ENCODE peak calls at places on chromosomes 6 and 20, in seven cellular contexts. N, B, E, P, Q, I and X are unnamed samples.

GRCh38 chr6:111534366-111534765 is 51.3 kb upstream of the REV3L start:
- DNase-seq in E (peak; percentile 32), N (peak; percentile 25), I (no peak), B (peak; percentile 83), P (no peak), Q (no peak), X (peak; percentile 49)

GRCh38 chr20:36317675-36318074 is 11.5 kb downstream of the DLGAP4 start:
- DNase-seq in Q (no peak), I (no peak), E (no peak), B (no peak), N (no peak), P (no peak), X (no peak)

GRCh38 chr20:62352402-62353288 is 14.5 kb downstream of the LAMA5 start:
- DNase-seq in P (no peak), N (no peak), B (no peak), I (peak; percentile 97), Q (no peak), E (peak; percentile 86), X (no peak)

GRCh38 chr6:17233531-17233930 is 47.6 kb upstream of the RBM24 start:
- DNase-seq in P (no peak), I (no peak), E (peak; percentile 67), Q (no peak), B (no peak), N (no peak), X (no peak)

GRCh38 chr6:159068904-159069578 is 24.2 kb upstream of the TAGAP start:
- DNase-seq in I (no peak), Q (no peak), N (no peak), P (no peak), E (no peak), B (no peak), X (no peak)

GRCh38 chr20:39823239-39823638 is 861.1 kb downstream of the DHX35 start:
- DNase-seq in B (no peak), N (no peak), P (peak; percentile 14), E (no peak), I (no peak), Q (peak; percentile 93), X (no peak)

GRCh38 chr20:1469925-1470571 is 3.4 kb upstream of the NSFL1C start:
- DNase-seq in I (peak; percentile 90), N (no peak), B (peak; percentile 87), E (peak; percentile 89), Q (peak; percentile 99), P (peak; percentile 92), X (peak; percentile 92)

GRCh38 chr6:53179961-53180651 is 31.5 kb upstream of the GCM1 start:
- DNase-seq in Q (no peak), B (peak; percentile 59), E (peak; percentile 8), I (peak; percentile 65), N (no peak), P (no peak), X (peak; percentile 27)

GRCh38 chr20:50415031-50415515 is 95.1 kb upstream of the PTPN1 start:
- DNase-seq in I (no peak), Q (no peak), P (no peak), N (no peak), B (no peak), E (no peak), X (peak; percentile 78)

GRCh38 chr20:22523499-22524392 is 60.6 kb downstream of the FOXA2 start:
- DNase-seq in N (no peak), P (no peak), B (peak; percentile 40), Q (no peak), I (no peak), E (no peak), X (no peak)

GRCh38 chr6:83310046-83310445 is 116.9 kb downstream of the RWDD2A start:
- DNase-seq in P (no peak), Q (no peak), I (no peak), B (no peak), E (no peak), N (no peak), X (no peak)

GRCh38 chr6:138815221-138815620 is 19.3 kb downstream of the ECT2L start:
- DNase-seq in N (no peak), B (no peak), I (no peak), P (no peak), Q (no peak), E (no peak), X (no peak)

DNA sequence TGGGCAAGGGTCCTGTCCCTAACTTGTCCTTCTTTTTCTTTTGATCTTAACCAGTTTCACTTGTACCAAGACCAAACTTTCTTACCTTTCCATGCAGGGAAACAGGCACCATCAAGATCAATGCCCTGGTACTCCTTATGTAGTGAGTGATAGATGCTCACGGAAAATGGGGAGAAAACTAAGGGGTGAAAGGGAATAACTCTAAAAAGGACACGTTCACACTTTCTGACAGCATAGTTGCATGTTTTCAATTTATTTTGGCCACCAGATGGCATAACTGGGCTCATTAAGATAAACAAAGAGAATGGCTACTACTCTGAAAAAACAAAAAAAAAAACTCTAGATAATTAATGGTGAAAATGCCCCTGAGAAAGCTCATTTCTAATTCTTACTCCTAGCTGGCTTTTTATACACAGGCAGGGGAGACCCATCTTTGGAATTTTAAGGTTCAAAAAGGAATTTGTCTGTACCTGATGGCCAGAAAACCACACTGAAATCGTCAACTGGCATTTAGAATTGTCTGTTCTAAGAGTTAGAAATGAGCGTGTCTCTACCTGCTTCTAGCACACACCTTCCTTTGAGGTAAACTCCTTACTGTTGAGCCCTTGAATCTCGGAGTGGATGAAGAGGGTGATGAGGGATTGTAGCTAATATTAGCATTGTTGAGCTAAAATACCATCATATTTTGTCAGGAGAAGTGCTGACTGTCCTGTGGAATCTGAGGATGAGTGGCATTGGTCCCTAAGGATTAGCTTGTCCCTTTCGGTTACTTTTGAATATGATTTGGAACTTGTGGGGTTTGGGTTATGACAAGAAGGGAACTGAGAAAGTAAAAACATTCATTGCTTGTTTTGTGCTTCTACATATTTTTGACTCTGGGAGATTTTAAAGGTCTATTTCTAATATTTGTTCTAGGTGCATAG is 62.2 kb upstream of the DDR1 start:
- DNase-seq in N (no peak), I (no peak), Q (peak; percentile 51), P (no peak), E (peak; percentile 39), B (no peak), X (peak; percentile 50)
- TF ChIP-seq CTCF in N (peak; percentile 11), I (peak; percentile 40), Q (peak; percentile 57), P (peak; percentile 36), E (peak; percentile 62), B (peak; percentile 59), X (peak; percentile 71)

GRCh38 chr6:163564536-163564935 is 150.0 kb downstream of the QKI start:
- DNase-seq in N (no peak), B (no peak), Q (no peak), E (no peak), I (no peak), P (no peak), X (no peak)

GRCh38 chr6:163566056-163566455 is 151.5 kb downstream of the QKI start:
- DNase-seq in N (no peak), P (no peak), I (no peak), Q (no peak), B (no peak), E (no peak), X (no peak)

GRCh38 chr6:163563303-163563702 is 148.8 kb downstream of the QKI start:
- DNase-seq in B (no peak), N (no peak), P (no peak), E (no peak), I (no peak), Q (no peak), X (no peak)

GRCh38 chr6:163568275-163568674 is 153.8 kb downstream of the QKI start:
- DNase-seq in Q (no peak), N (no peak), B (no peak), E (no peak), I (no peak), P (no peak), X (no peak)

DNA sequence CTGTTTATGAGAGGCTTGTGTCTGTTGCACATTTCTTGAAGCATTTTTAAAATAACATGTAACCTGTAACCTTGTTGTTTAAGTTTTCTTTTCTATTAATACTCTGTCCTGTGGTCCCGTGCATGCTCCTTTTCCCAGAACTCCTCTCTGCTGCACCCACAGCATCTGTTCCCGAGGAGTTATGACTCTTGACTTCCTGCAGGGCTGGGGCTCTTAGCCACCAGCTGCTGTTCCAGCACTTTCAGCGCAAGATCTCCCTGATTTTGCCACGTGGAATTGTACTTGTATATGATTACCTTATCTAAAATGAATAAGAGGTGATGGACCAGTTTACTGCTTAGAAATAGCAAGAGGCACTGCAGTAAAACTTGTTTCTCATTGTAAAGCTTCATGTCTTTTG is 150.6 kb downstream of the QKI start:
- DNase-seq in E (no peak), P (no peak), N (no peak), Q (no peak), I (no peak), B (no peak), X (no peak)
- TF ChIP-seq CTCF in E (no peak), P (no peak), N (no peak), Q (no peak), I (no peak), B (no peak), X (no peak)

DNA sequence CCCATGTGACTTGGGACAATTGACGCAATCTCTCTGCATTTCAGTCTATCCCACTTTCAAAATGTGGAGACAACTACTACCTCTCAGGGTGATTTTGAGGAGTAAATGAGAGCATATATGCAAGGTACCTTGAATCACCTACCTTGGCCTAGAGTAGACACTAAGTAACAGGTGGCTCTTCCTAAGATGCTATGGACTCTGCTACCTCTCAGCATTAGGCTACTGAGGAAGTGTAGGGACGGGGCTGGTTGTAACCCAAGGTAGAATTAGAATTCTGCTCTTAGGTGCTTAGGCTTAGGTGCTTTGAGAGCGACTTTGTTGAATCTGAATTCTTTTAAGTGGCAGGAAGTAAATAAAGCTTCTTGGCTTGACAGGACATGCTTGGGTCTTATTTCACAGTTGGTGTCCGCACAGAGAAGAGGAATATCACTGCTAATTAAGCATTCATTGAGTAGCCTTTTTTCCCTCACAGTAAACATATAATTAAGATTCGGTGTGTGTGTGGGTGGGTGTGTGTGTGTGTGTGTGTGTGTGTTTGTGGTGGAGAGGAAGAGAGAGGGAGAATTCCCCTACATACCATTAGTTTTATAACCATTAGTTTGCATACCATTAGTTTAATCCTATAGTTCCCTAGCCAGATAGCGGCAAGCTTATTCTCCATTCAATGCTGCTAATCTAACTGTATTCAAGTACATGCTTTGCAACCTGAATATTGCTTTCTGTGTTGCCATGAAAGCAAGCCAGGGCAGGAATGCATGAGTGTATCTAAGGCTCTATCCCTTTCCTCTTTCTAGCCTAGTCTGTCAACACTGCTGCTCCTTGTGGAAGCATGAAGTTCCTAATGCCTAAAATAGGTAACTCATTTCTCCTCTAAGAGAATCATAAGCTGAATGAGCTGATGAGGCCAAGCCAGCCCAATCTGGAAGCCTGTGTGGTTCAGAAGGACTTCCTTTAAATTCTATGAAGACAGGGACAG is 112.5 kb downstream of the IPCEF1 start:
- DNase-seq in Q (no peak), P (no peak), I (no peak), N (no peak), E (no peak), B (no peak), X (no peak)
- TF ChIP-seq CTCF in Q (no peak), P (no peak), I (no peak), N (no peak), E (no peak), B (no peak), X (no peak)

DNA sequence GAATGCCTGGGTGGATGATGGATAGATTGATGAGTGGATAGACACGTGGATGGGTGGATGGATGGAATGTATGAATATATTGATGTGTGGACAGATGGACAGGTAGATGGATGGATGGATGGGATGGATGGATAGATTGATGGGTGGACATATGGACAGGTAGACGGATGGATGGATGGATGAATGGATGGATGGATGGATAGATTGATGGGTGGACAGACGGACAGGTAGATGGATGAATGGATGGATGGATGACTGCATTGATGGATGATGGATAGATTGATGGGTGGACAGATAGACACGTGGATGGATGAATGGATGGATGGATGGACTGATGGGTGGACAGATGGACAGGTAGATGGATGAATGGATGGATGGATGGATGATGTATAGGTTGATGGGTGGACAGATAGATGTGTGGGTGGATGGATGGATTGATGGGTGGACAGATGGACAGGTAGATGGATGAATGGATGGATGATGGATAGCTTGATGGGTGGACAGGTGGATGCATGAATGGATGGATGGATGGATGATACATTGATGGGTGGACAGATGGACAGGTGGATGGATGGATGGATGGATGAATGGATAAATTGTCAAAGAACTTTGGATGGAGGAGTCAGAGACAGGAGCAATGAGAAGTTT is 171.4 kb upstream of the AFDN start:
- DNase-seq in E (no peak), N (no peak), Q (no peak), P (no peak), B (no peak), I (no peak), X (no peak)
- TF ChIP-seq CTCF in E (no peak), N (no peak), Q (no peak), P (no peak), B (no peak), I (no peak), X (no peak)